ENCODE peak calls at places on chromosomes 6 and 20, in six cellular contexts. F is fibroblast of pulmonary artery, O is neural progenitor cell, J is dermis blood vessel endothelial cell, Z is breast epithelium, M is WERI-Rb-1. Q is an unnamed sample.

GRCh38 chr20:45011108-45011526 is 44.8 kb downstream of the STK4 start:
- DNase-seq in F (peak), O (peak), J (peak), Z (no peak), M (peak), Q (peak)

GRCh38 chr6:160950507-160950906 is 41.1 kb upstream of the MAP3K4 start:
- DNase-seq in F (peak), O (no peak), J (peak), Z (no peak), M (no peak), Q (no peak)

GRCh38 chr20:1823421-1823892 is 71.8 kb upstream of the SIRPA start:
- DNase-seq in F (no peak), O (no peak), J (no peak), Z (no peak), M (no peak), Q (no peak)

GRCh38 chr6:157761331-157761921 is 61.6 kb upstream of the SNX9 start:
- DNase-seq in F (peak), O (no peak), J (peak), Z (no peak), M (no peak), Q (no peak)

GRCh38 chr6:107712523-107713213 is 111.4 kb downstream of the SCML4 start:
- DNase-seq in F (peak), O (no peak), J (peak), Z (no peak), M (no peak), Q (no peak)

GRCh38 chr20:39295301-39295700 is 333.2 kb downstream of the DHX35 start:
- DNase-seq in F (no peak), O (no peak), J (no peak), Z (no peak), M (no peak), Q (no peak)

GRCh38 chr6:144286503-144287393 is 1.6 kb downstream of the UTRN start:
- DNase-seq in F (peak), O (peak), J (peak), Z (peak), M (peak), Q (no peak)

GRCh38 chr6:53033764-53034163 is 31.4 kb upstream of the FBXO9 start:
- DNase-seq in F (peak), O (no peak), J (peak), Z (no peak), M (no peak), Q (no peak)

GRCh38 chr20:62908971-62909791 is 17.1 kb downstream of the DIDO1 start:
- DNase-seq in F (no peak), O (no peak), J (no peak), Z (no peak), M (no peak), Q (no peak)

GRCh38 chr6:138503881-138504680 is 4.8 kb upstream of the NHSL1 start:
- DNase-seq in F (no peak), O (no peak), J (no peak), Z (no peak), M (no peak), Q (no peak)

GRCh38 chr20:49616154-49617007 is 48.4 kb upstream of the PTGIS start:
- DNase-seq in F (no peak), O (no peak), J (no peak), Z (no peak), M (no peak), Q (no peak)

GRCh38 chr6:113184291-113184690 is 672.9 kb upstream of the MARCKS start:
- DNase-seq in F (peak), O (no peak), J (no peak), Z (no peak), M (no peak), Q (no peak)

GRCh38 chr20:39029324-39029820 is 67.2 kb downstream of the DHX35 start:
- DNase-seq in F (no peak), O (no peak), J (no peak), Z (no peak), M (no peak), Q (no peak)

GRCh38 chr6:12164508-12164770 is 125.7 kb upstream of the EDN1 start:
- DNase-seq in F (peak), O (no peak), J (no peak), Z (no peak), M (no peak), Q (no peak)

GRCh38 chr6:56314683-56315523 is 67.5 kb upstream of the COL21A1 start:
- DNase-seq in F (peak), O (peak), J (peak), Z (no peak), M (peak), Q (peak)

Q was measured in iPS DF 6.9.